ENCODE peak calls at places on chromosomes 3 and 15, in five cellular contexts. S, H, P, W and Q are unnamed samples.

GRCh38 chr3:71026634-71027578 is 556.6 kb downstream of the FOXP1 start:
- DNase-seq in H (no peak), P (no peak), W (no peak), S (no peak), Q (no peak)

GRCh38 chr3:141414141-141414689 is 45.9 kb downstream of the ZBTB38 start:
- DNase-seq in P (no peak), S (no peak), H (no peak), W (no peak), Q (peak)

GRCh38 chr15:93048759-93049161 is 40.3 kb downstream of the RGMA start:
- DNase-seq in W (no peak), H (no peak), P (peak), S (no peak), Q (peak)

GRCh38 chr15:52100807-52101206 is 11.8 kb downstream of the BCL2L10 start:
- DNase-seq in P (peak), S (peak), H (peak), W (no peak), Q (peak)

GRCh38 chr3:112646623-112647022 is 5.7 kb upstream of the CCDC80 start:
- DNase-seq in W (no peak), H (no peak), S (no peak), P (no peak), Q (no peak)

GRCh38 chr3:184314700-184315505 is 497 bp downstream of the EIF4G1 start:
- DNase-seq in W (peak), S (no peak), H (peak), P (peak), Q (peak)

GRCh38 chr3:52873433-52874159 is 23.8 kb downstream of the STIMATE start:
- DNase-seq in H (no peak), P (no peak), S (no peak), W (no peak), Q (no peak)

GRCh38 chr15:66720206-66721010 is 18.4 kb downstream of the SMAD6 start:
- DNase-seq in P (no peak), H (no peak), W (no peak), S (peak), Q (peak)

GRCh38 chr3:29144807-29145206 is 136.1 kb upstream of the RBMS3 start:
- DNase-seq in H (no peak), S (no peak), W (peak), P (no peak), Q (peak)

GRCh38 chr15:68204776-68205557 is at the start of gene CALML4:
- DNase-seq in H (peak), P (peak), W (no peak), S (peak), Q (peak)

GRCh38 chr3:166634091-166634746 is 745.9 kb downstream of the ZBBX start:
- DNase-seq in H (no peak), W (no peak), P (no peak), S (peak), Q (no peak)

GRCh38 chr3:71695000-71695482 is 30.2 kb downstream of the EIF4E3 start:
- DNase-seq in S (no peak), W (no peak), P (no peak), H (peak), Q (no peak)

GRCh38 chr3:99895706-99896441 is 78.2 kb downstream of the CMSS1 start:
- DNase-seq in S (no peak), P (no peak), W (no peak), H (no peak), Q (no peak)

GRCh38 chr15:78955355-78955754 is 10.5 kb upstream of the CTSH start:
- DNase-seq in S (no peak), H (no peak), P (no peak), W (no peak), Q (no peak)

GRCh38 chr3:37673391-37673790 is 188.3 kb upstream of the CTDSPL start:
- DNase-seq in W (no peak), S (no peak), H (peak), P (no peak), Q (no peak)

GRCh38 chr3:30747771-30748281 is 141.4 kb downstream of the TGFBR2 start:
- DNase-seq in P (no peak), H (no peak), W (peak), S (no peak), Q (no peak)

GRCh38 chr3:9606108-9606507 is 43.2 kb upstream of the MTMR14 start:
- DNase-seq in H (no peak), P (no peak), S (no peak), W (no peak), Q (no peak)

DNA sequence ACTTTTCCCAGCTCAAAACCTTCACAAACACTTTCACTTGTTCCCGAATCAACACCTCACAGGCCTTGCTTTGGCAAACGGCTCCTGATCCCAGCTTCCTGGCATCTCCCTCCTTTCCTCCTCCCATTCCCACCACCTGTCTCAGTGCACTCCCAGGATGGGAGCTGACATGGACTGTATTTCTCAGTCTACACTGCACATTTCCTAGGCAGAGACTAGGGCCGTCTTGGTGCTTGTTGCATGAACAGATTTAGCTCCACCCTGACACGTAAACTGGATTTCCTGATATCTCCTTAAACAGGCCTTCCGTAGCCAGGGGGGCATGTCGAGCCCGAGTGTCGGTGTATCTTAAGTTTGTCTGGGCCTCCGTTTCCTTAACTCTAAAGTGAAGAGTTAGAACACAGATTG is 790 bp upstream of the WHAMM start:
- DNase-seq in W (no peak), S (no peak), P (no peak), H (no peak), Q (no peak)
- H3K4me3 ChIP-seq in W (no peak), S (peak), P (no peak), H (no peak), Q (no peak)

DNA sequence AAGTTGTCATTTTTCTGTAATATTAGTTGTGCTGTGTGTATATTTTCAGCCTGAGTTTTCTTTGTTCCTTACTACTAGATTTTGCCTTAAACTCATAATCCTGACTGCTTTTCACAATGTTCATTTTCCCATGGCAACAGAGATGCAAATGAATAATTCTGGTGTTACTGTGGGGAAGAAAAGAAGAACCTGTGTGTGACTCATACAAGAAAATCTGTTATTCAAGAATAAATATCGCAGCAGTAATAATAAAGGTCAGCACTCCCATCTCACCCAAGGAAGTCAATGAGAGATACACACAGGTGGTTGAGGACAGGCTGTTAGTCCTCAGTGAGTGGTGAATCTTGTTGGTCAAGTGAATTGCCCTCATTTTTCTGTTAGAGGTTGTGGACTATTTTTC is 656.6 kb upstream of the NAALADL2 start:
- DNase-seq in W (no peak), S (peak), H (no peak), P (no peak), Q (no peak)
- TF ChIP-seq CTCF in W (no peak), S (no peak), H (no peak), P (no peak), Q (no peak)

GRCh38 chr3:24832878-24833277 is 338.2 kb upstream of the THRB start:
- DNase-seq in S (no peak), P (no peak), W (no peak), H (no peak), Q (no peak)

GRCh38 chr3:24829632-24830229 is 335.1 kb upstream of the THRB start:
- DNase-seq in P (no peak), H (peak), W (peak), S (no peak), Q (peak)

GRCh38 chr3:24829011-24829581 is 334.4 kb upstream of the THRB start:
- DNase-seq in P (no peak), S (no peak), H (peak), W (peak), Q (peak)

GRCh38 chr3:24834442-24834841 is 339.8 kb upstream of the THRB start:
- DNase-seq in S (no peak), H (no peak), P (no peak), W (no peak), Q (no peak)

DNA sequence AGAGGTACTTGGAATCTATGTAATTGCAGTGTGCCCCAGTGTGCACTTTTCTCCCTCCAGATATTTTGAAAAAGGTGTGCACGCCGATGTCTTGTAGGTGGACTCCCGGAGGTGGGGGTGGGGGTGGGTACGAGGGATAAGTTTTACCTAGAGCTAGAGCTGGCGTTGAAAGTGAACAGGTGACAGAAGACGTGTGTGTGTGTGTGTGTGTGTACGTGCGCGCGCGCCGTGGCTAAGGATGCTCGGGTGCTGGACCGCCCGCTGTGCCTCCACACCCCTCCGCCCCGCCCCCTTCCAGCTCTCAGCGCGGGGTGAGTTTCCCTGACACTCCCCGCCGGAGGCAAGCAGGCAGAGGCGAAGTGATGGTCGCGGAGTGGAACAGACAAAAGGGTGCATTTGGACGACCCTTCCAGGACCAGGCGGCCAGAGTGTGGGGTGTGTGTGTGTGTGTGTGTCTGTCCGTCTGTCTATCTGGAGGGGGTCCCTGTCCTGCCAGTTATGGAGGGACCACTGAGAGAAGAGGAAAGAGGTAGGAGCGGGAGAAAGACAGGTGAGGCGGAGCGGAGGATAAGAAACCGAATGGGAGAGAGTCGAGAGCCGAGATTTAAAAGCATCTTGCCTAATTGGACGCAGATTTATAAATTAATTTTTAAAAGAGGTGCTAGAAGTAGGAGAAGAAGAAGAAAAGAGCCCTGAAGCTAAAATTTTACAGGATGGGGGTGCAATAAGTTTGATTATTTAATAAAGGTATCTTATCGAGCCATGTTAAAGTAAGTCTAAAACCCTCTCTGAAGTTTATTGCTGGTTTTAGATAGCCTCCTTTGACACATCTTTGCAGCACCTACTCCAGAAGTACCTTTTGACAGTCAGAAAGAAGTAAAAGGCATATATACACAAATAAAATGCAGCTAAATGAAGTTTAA is 335.8 kb upstream of the THRB start:
- DNase-seq in H (no peak), W (peak), P (no peak), S (no peak), Q (peak)
- H3K4me3 ChIP-seq in H (peak), W (peak), P (no peak), S (peak), Q (no peak)

GRCh38 chr3:188205992-188206416 is 52.0 kb downstream of the LPP start:
- DNase-seq in W (peak), S (no peak), P (no peak), H (no peak), Q (no peak)
- TF ChIP-seq CTCF in W (peak), S (peak), P (no peak), H (no peak), Q (no peak)

GRCh38 chr3:64467255-64467944 is 220.4 kb downstream of the ADAMTS9 start:
- DNase-seq in H (no peak), W (no peak), S (no peak), P (no peak), Q (no peak)

GRCh38 chr3:64475037-64475436 is 212.8 kb downstream of the ADAMTS9 start:
- DNase-seq in S (no peak), H (no peak), W (no peak), P (no peak), Q (no peak)

GRCh38 chr3:64473476-64473875 is 214.3 kb downstream of the ADAMTS9 start:
- DNase-seq in W (no peak), S (no peak), H (no peak), P (no peak), Q (no peak)

GRCh38 chr3:64464955-64465354 is 222.8 kb downstream of the ADAMTS9 start:
- DNase-seq in W (no peak), S (no peak), P (no peak), H (no peak), Q (no peak)

GRCh38 chr3:64470436-64470835 is 217.4 kb downstream of the ADAMTS9 start:
- DNase-seq in S (no peak), H (no peak), P (no peak), W (no peak), Q (no peak)
- H3K4me3 ChIP-seq in S (no peak), H (no peak), P (no peak), W (no peak), Q (no peak)